ENCODE peak calls at places on chromosome 20, in six cellular contexts. Y is HepG2, X is H1, P is GM12892, O is K562, R is GM12878. W is an unnamed sample.
A peak's percentile ranks its signal among the peaks of the same experiment; 100 is the strongest.

GRCh38 chr20:61184194-61184593 is 67.9 kb upstream of the CDH4 start:
- DNase-seq in R (no peak), O (no peak), Y (no peak), P (no peak), X (no peak), W (no peak)

GRCh38 chr20:62935204-62935967 is 2.6 kb upstream of the GID8 start:
- DNase-seq in P (no peak), R (no peak), Y (no peak), X (no peak), O (no peak), W (no peak)

GRCh38 chr20:58127731-58128130 is 100.7 kb downstream of the ANKRD60 start:
- DNase-seq in O (no peak), Y (peak; percentile 26), R (no peak), X (peak; percentile 32), P (no peak), W (no peak)

GRCh38 chr20:62001178-62001715 is 64.4 kb downstream of the TAF4 start:
- DNase-seq in O (no peak), R (no peak), Y (no peak), X (no peak), P (no peak), W (no peak)

GRCh38 chr20:47205577-47206123 is 150.8 kb downstream of the ZMYND8 start:
- DNase-seq in Y (peak; percentile 78), P (peak; percentile 43), R (peak; percentile 31), X (peak; percentile 71), O (peak; percentile 66), W (no peak)

GRCh38 chr20:62643521-62644043 is 1.3 kb downstream of the SLCO4A1 start:
- DNase-seq in R (no peak), O (no peak), P (no peak), X (no peak), Y (no peak), W (no peak)

GRCh38 chr20:57598491-57598890 is 21.7 kb downstream of the ZBP1 start:
- DNase-seq in O (no peak), R (no peak), X (no peak), Y (no peak), P (no peak), W (no peak)

GRCh38 chr20:12557224-12557623 is 451.5 kb upstream of the SPTLC3 start:
- DNase-seq in P (no peak), R (no peak), X (no peak), Y (no peak), O (no peak), W (no peak)

GRCh38 chr20:40275738-40276137 is 413.3 kb downstream of the MAFB start:
- DNase-seq in P (no peak), O (no peak), R (no peak), Y (no peak), X (no peak), W (no peak)

GRCh38 chr20:61510778-61511330 is 258.8 kb downstream of the CDH4 start:
- DNase-seq in R (no peak), Y (no peak), P (no peak), O (no peak), X (no peak), W (no peak)

GRCh38 chr20:33415948-33416347 is 14.6 kb upstream of the CDK5RAP1 start:
- DNase-seq in P (no peak), X (peak; percentile 64), Y (peak; percentile 56), R (no peak), O (no peak), W (no peak)

GRCh38 chr20:46010491-46011405 is 2.0 kb downstream of the MMP9 start:
- DNase-seq in X (no peak), P (no peak), R (no peak), Y (no peak), O (no peak), W (no peak)

GRCh38 chr20:53774487-53775203 is 181.0 kb upstream of the ZNF217 start:
- DNase-seq in Y (no peak), O (no peak), X (no peak), R (no peak), P (no peak), W (no peak)

GRCh38 chr20:53778041-53778516 is 184.4 kb upstream of the ZNF217 start:
- DNase-seq in P (no peak), X (no peak), R (no peak), Y (no peak), O (no peak), W (no peak)

GRCh38 chr20:53776858-53777257 is 183.2 kb upstream of the ZNF217 start:
- DNase-seq in Y (no peak), O (no peak), X (no peak), P (no peak), R (no peak), W (no peak)

GRCh38 chr20:53769041-53769440 is 175.4 kb upstream of the ZNF217 start:
- DNase-seq in R (no peak), X (no peak), Y (peak; percentile 92), O (no peak), P (no peak), W (no peak)

DNA sequence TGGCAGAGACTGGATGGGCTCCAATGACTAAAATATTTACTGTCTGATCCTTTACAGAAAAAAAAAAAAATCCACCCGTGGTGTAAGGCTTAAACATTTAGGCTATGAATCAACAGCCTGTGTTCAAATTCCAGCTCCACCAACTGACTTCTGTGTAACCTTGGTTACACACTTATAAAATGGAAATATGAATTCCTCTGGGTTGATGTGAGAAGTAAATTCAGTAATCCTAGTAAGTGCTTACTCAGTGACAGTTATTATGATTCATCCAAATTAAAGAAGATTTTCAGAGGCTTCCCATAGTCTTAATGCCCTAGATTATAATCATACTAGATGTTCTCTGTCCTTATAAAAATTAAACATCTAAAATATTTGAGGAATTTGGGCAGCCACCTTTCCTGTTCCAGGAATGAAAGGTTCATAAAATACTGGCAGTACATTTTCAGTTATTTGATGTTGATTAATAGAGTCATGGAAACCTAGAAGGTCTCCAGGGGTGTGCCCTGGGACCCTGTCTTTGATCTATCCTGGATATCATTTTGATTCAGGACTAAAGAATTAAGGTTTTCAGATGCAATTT is 180.2 kb upstream of the ZNF217 start:
- DNase-seq in O (no peak), Y (peak; percentile 66), P (no peak), R (no peak), X (no peak), W (no peak)
- TF ChIP-seq POLR2AphosphoS5 in O (no peak), Y (no peak), P (no peak), R (no peak), X (no peak), W (no peak)

DNA sequence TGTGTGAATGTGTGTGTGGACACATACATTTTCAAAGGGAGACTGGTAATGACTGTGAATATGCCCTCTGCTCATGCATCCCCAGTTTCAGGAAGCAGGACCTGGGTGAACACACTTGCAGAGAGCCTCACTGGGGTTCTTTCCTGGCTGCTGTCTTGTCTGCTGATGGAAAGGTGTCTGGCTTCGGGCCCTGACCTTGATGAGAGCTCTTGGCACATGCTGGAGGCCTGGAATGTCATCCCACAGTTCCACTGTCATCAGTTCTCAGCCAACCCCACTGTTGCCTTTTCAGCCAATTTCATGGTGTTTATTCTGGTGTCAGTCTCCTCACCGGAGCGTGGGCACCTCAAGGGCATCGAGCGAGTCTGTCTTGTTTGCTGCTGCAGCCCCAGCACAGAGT is 64.7 kb upstream of the XRN2 start:
- DNase-seq in O (no peak), X (no peak), Y (no peak), R (no peak), P (no peak), W (no peak)
- TF ChIP-seq TAF1 in O (no peak), X (no peak), Y (no peak), R (no peak), P (no peak), W (no peak)

GRCh38 chr20:35120012-35120701 is 27.0 kb downstream of the EDEM2 start:
- DNase-seq in P (no peak), O (peak; percentile 68), Y (no peak), X (no peak), R (no peak), W (no peak)

GRCh38 chr20:35117148-35117547 is 24.5 kb upstream of the TRPC4AP start:
- DNase-seq in X (no peak), P (no peak), Y (no peak), O (no peak), R (no peak), W (no peak)

GRCh38 chr20:35116258-35116657 is 23.7 kb upstream of the TRPC4AP start:
- DNase-seq in Y (no peak), P (no peak), X (no peak), R (no peak), O (no peak), W (no peak)

GRCh38 chr20:35115606-35116005 is 23.0 kb upstream of the TRPC4AP start:
- DNase-seq in Y (no peak), X (no peak), O (no peak), R (no peak), P (no peak), W (no peak)

DNA sequence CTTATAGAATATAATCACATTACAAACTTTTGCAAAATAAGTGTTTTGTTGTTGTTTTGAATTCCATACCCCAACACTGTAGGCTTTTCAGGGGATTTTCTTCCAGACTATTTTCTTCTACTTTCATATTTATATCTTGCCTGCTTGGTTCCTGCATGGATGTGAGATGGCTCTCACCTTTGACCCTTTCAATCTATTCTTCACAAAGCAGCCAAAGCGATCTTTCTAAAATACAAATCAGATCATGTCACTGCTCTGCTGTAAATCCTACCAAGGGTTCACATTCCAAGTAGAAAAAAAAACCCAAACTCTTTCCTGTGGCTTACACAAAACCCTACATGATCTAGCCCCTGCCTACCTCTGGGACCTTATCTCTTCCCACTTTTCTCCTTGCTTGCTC is 25.0 kb upstream of the TRPC4AP start:
- DNase-seq in P (no peak), Y (no peak), R (no peak), X (no peak), O (no peak), W (no peak)
- TF ChIP-seq POLR2A in P (no peak), Y (no peak), R (no peak), X (no peak), O (no peak), W (no peak)

GRCh38 chr20:32036716-32037355 is 15.2 kb upstream of the HCK start:
- DNase-seq in Y (no peak), O (no peak), R (no peak), X (no peak), P (no peak), W (no peak)

GRCh38 chr20:32036252-32036651 is 15.8 kb upstream of the HCK start:
- DNase-seq in R (no peak), X (no peak), P (no peak), O (no peak), Y (no peak), W (no peak)

GRCh38 chr20:32037929-32038328 is 14.1 kb upstream of the HCK start:
- DNase-seq in O (no peak), P (no peak), X (no peak), R (no peak), Y (no peak), W (no peak)

GRCh38 chr20:32035398-32035852 is 16.6 kb upstream of the HCK start:
- DNase-seq in P (no peak), O (no peak), X (no peak), Y (no peak), R (no peak), W (no peak)

DNA sequence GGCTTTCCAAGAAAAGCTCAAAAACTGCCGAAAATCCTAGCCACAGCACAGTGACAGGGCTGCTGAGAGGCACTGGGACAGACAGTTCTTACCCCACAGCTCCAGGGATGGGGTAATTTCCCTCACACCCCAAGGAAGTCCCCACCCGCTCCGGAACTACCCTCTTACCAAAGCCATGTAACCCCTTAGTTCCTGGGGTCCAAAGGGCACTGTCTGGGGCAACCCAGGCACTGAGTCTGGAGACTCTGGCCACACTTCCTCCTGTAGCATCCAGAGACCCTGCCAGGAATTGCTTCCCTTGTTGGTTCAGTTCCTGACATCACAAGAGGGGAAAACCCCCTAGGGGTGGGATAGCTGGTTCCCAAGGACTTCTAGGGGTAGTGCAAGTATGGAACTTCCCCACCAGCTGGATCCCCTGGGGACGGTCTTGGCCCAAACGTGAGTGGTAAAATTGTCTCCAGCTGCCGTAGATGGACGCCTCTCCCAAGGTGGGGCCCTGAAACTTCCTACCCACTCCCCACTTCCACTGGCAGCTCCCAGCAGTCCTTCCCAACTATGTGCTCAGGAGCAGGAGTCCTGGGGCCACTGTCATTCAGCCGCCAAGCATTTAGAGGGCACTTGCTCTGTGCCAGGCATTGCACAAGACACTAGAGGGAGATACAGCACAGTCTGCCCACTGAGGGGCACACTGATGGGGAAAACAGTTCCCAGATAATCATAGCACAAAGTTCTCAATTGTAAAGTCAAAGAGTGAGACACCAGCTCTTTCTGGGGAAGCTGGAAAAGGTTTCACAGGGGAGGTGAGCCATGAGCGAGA is 17.3 kb upstream of the HCK start:
- DNase-seq in R (no peak), Y (no peak), X (no peak), O (no peak), P (no peak), W (no peak)
- TF ChIP-seq POLR2AphosphoS5 in R (no peak), Y (no peak), X (no peak), O (no peak), P (no peak), W (no peak)